ENCODE peak calls at places on chromosomes 5 and 9, in nine cellular contexts. V is activated T-helper 1 cell treated with anti-CD3 and anti-CD28 coated beads, Interleukin-12 subunit alpha, Interleukin-12 subunit beta, Interleukin-2, Interleukin-4 antibody, amounts not matched to agents 30 ng/mL and 10 ng/mL and 1 ng/mL, durations not matched to agents 14 hours and 24 hours and 36 hours; M is OCI-LY7; S is Daoy; X is thoracic aorta; J is H7; C is CD8-positive, alpha-beta T cell; U is activated T-cell treated with anti-CD3 and anti-CD28 coated beads, Interleukin-2, amount 50 U/mL, for 4 hours; Z is effector CD8-positive, alpha-beta T cell. W is an unnamed sample.

GRCh38 chr5:7053125-7053524 is 339.9 kb downstream of the TENT4A start:
- DNase-seq in V (no peak), M (no peak), S (no peak), X (no peak), J (no peak), C (no peak), U (no peak), Z (no peak), W (no peak)

GRCh38 chr5:69295088-69295754 is 37.4 kb downstream of the CCDC125 start:
- DNase-seq in V (no peak), M (no peak), S (peak; percentile 62), X (no peak), J (no peak), C (no peak), U (no peak), Z (no peak), W (no peak)

GRCh38 chr5:55621218-55621617 is 86.5 kb upstream of the PLPP1 start:
- DNase-seq in V (no peak), M (no peak), S (no peak), X (no peak), J (no peak), C (no peak), U (no peak), Z (no peak), W (no peak)

GRCh38 chr5:11040345-11040744 is 279.3 kb upstream of the DAP start:
- DNase-seq in V (no peak), M (no peak), S (no peak), X (no peak), J (no peak), C (no peak), U (no peak), Z (no peak), W (no peak)

GRCh38 chr5:179559280-179560252 is 9.2 kb downstream of the RUFY1 start:
- DNase-seq in V (peak; percentile 93), M (peak; percentile 96), S (peak; percentile 99), X (peak; percentile 92), J (peak; percentile 97), C (peak; percentile 77), U (peak; percentile 73), Z (peak; percentile 89), W (peak; percentile 93)

GRCh38 chr5:54691644-54692043 is 174.1 kb downstream of the SNX18 start:
- DNase-seq in V (no peak), M (no peak), S (no peak), X (no peak), J (no peak), C (no peak), U (no peak), Z (no peak), W (no peak)

GRCh38 chr5:67578011-67578410 is 381.4 kb upstream of the CD180 start:
- DNase-seq in V (no peak), M (no peak), S (no peak), X (no peak), J (no peak), C (no peak), U (no peak), Z (no peak), W (no peak)

GRCh38 chr9:36162211-36162610 is 7.0 kb upstream of the CCIN start:
- DNase-seq in V (no peak), M (no peak), S (no peak), X (no peak), J (peak; percentile 15), C (no peak), U (no peak), Z (no peak), W (no peak)

GRCh38 chr5:80686757-80687156 is 32.0 kb upstream of the DHFR start:
- DNase-seq in V (no peak), M (peak; percentile 19), S (no peak), X (no peak), J (no peak), C (no peak), U (no peak), Z (no peak), W (no peak)

GRCh38 chr5:71528206-71528605 is 58.9 kb upstream of the MCCC2 start:
- DNase-seq in V (no peak), M (no peak), S (no peak), X (no peak), J (no peak), C (no peak), U (no peak), Z (no peak), W (no peak)

GRCh38 chr9:98410185-98410697 is 154.8 kb upstream of the TBC1D2 start:
- DNase-seq in V (no peak), M (peak; percentile 4), S (peak; percentile 64), X (no peak), J (peak; percentile 67), C (no peak), U (no peak), Z (no peak), W (peak; percentile 78)

GRCh38 chr5:14270212-14270702 is 127.1 kb downstream of the TRIO start:
- DNase-seq in V (no peak), M (peak; percentile 70), S (peak; percentile 62), X (peak; percentile 36), J (peak; percentile 76), C (no peak), U (no peak), Z (no peak), W (peak; percentile 30)